ENCODE peak calls at places on chromosomes 2 and 18, in six cellular contexts. L, N, K, C, J and U are unnamed samples.

GRCh38 chr2:165361511-165361910 is 108.0 kb upstream of the CSRNP3 start:
- DNase-seq in K (no peak), C (no peak), L (no peak), J (no peak), N (no peak), U (no peak)

GRCh38 chr2:152500336-152500735 is 165.4 kb downstream of the FMNL2 start:
- DNase-seq in N (no peak), L (no peak), K (no peak), J (no peak), C (no peak), U (no peak)

GRCh38 chr2:239355139-239355538 is 45.7 kb downstream of the HDAC4 start:
- DNase-seq in L (peak; percentile 19), N (peak; percentile 46), K (no peak), J (no peak), C (no peak), U (no peak)

GRCh38 chr2:72028351-72028995 is 119.2 kb downstream of the CYP26B1 start:
- DNase-seq in J (peak; percentile 14), N (no peak), K (no peak), L (no peak), C (no peak), U (no peak)

GRCh38 chr2:201939366-201939985 is 94.2 kb upstream of the FZD7 start:
- DNase-seq in K (no peak), C (no peak), L (peak; percentile 48), N (peak; percentile 65), J (no peak), U (no peak)

GRCh38 chr2:109457811-109458210 is 156.0 kb downstream of the SEPTIN10 start:
- DNase-seq in L (no peak), C (no peak), K (no peak), J (no peak), N (peak; percentile 33), U (no peak)

GRCh38 chr2:215878476-215879063 is 134.8 kb downstream of the MREG start:
- DNase-seq in N (no peak), K (no peak), C (no peak), L (peak; percentile 47), J (no peak), U (no peak)

GRCh38 chr2:47344890-47345583 is 57.9 kb upstream of the MSH2 start:
- DNase-seq in C (no peak), K (peak; percentile 77), L (peak; percentile 80), J (peak; percentile 91), N (peak; percentile 86), U (peak; percentile 65)

GRCh38 chr2:44268259-44268649 is 7.0 kb upstream of the SLC3A1 start:
- DNase-seq in L (peak; percentile 79), N (no peak), J (no peak), K (no peak), C (no peak), U (peak; percentile 53)

GRCh38 chr2:56271275-56271674 is 87.5 kb downstream of the CCDC85A start:
- DNase-seq in J (no peak), N (no peak), L (no peak), C (no peak), K (no peak), U (no peak)

GRCh38 chr2:99554238-99554637 is 64.4 kb upstream of the REV1 start:
- DNase-seq in L (no peak), C (no peak), N (no peak), K (no peak), J (no peak), U (no peak)

GRCh38 chr18:2531751-2532150 is 39.6 kb downstream of the METTL4 start:
- DNase-seq in L (no peak), J (no peak), C (no peak), N (no peak), K (no peak), U (no peak)

GRCh38 chr2:182522930-182523541 is 96.2 kb upstream of the PDE1A start:
- DNase-seq in K (no peak), N (no peak), L (peak; percentile 2), J (no peak), C (no peak), U (no peak)

GRCh38 chr2:121898483-121898882 is 143.0 kb downstream of the TSN start:
- DNase-seq in K (no peak), N (no peak), C (no peak), J (no peak), L (peak; percentile 14), U (peak; percentile 43)

GRCh38 chr2:121902171-121902591 is 146.7 kb downstream of the TSN start:
- DNase-seq in K (no peak), N (no peak), C (no peak), L (no peak), J (no peak), U (peak; percentile 18)

GRCh38 chr2:121900391-121900790 is 144.9 kb downstream of the TSN start:
- DNase-seq in L (no peak), K (no peak), J (no peak), C (no peak), N (no peak), U (no peak)

GRCh38 chr2:121895723-121896571 is 140.5 kb downstream of the TSN start:
- DNase-seq in N (no peak), J (no peak), C (no peak), L (no peak), K (no peak), U (no peak)

DNA sequence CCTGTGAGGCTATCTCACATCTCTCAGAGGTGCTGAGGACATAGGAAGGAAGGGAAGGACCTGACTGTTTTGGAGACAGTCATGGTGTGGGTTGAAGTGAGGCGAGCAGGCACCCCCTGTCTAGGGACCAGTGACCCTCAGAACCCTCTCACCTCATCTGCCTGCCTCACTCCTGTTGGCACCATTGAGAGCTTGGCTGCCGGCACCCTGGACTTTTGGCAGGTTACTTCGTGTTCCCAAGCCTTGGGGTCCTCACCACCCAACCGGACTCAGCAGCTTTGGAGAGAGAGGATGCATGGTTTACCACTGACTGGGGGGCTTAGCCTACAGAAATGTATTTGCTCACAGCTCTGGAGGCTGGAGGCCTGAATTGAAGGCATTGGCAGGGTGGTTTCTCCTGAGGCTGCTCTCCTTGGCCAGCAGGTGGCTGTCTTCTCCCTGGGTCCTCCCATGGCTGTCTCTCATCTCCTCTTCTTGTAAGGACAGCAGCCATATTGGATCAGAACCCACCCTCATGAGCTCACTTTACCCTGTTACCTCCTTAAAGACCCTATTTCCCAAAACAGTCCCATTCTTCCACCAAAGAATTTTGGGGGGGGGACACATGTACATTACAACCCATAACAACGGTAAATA is 142.0 kb downstream of the TSN start:
- DNase-seq in J (no peak), L (peak; percentile 4), C (no peak), N (no peak), K (no peak), U (peak; percentile 52)
- TF ChIP-seq CTCF in J (peak; percentile 7), L (peak; percentile 41), C (no peak), N (no peak), K (no peak), U (peak; percentile 82)

GRCh38 chr18:78704960-78705600 is 274.5 kb upstream of the SALL3 start:
- DNase-seq in J (no peak), L (no peak), N (no peak), K (no peak), C (no peak), U (no peak)

GRCh38 chr18:78703297-78703696 is 276.3 kb upstream of the SALL3 start:
- DNase-seq in N (no peak), K (no peak), L (no peak), J (no peak), C (no peak), U (no peak)

GRCh38 chr18:78699516-78699915 is 280.1 kb upstream of the SALL3 start:
- DNase-seq in J (no peak), N (no peak), L (no peak), C (no peak), K (no peak), U (no peak)

GRCh38 chr18:78698914-78699313 is 280.7 kb upstream of the SALL3 start:
- DNase-seq in L (no peak), N (no peak), J (no peak), K (no peak), C (no peak), U (no peak)

DNA sequence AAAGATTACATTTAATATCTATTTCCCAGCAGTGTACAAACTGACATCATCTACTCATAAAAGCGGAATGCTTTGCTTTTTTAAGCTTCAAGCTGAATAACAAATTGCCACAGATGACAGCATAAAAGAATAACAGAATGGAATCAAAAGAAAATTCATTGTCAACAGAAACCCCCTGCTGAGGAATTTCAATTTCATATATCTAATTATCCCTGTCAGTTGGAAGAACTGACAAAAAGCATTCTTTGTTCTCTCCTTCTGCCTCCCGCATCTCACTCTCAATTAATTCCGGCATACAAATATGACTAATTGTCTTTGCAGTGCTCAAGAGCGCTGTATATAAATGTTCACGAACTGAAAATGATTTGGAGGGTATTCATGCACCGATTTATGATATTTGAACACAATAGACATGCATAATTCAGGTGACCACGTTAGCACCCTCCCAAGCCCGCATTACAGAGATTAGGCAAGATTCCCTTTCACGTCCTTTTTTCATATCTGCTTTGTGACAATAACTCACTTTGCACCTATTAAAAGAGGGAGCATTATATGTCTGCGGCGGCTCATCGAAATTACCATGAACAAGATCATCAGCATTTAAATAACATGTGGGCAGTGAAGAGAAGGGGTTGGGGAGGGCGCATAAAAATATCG is 277.7 kb upstream of the SALL3 start:
- DNase-seq in N (no peak), K (no peak), L (no peak), C (no peak), J (no peak), U (no peak)
- H3K27ac ChIP-seq in N (no peak overlapping the region), K (no peak overlapping the region), L (no peak overlapping the region), C (no peak overlapping the region), J (no peak overlapping the region), U (no peak overlapping the region)

GRCh38 chr18:25974630-25975077 is 115.8 kb downstream of the SS18 start:
- DNase-seq in K (no peak), L (no peak), C (no peak), J (no peak), N (no peak), U (no peak)
- TF ChIP-seq CTCF in K (no peak), L (no peak), C (no peak), J (no peak), N (no peak), U (no peak)

GRCh38 chr18:37568671-37569070 is 3.1 kb upstream of the CELF4 start:
- DNase-seq in C (no peak), N (no peak), L (no peak), K (no peak), J (no peak), U (no peak)

GRCh38 chr18:37567994-37568359 is 2.4 kb upstream of the CELF4 start:
- DNase-seq in J (no peak), L (no peak), K (no peak), C (no peak), N (no peak), U (no peak)

GRCh38 chr18:37572736-37573135 is 7.1 kb upstream of the CELF4 start:
- DNase-seq in K (no peak), N (no peak), L (no peak), C (no peak), J (no peak), U (no peak)

GRCh38 chr18:37571266-37571665 is 5.7 kb upstream of the CELF4 start:
- DNase-seq in C (no peak), N (no peak), J (no peak), L (no peak), K (no peak), U (no peak)

DNA sequence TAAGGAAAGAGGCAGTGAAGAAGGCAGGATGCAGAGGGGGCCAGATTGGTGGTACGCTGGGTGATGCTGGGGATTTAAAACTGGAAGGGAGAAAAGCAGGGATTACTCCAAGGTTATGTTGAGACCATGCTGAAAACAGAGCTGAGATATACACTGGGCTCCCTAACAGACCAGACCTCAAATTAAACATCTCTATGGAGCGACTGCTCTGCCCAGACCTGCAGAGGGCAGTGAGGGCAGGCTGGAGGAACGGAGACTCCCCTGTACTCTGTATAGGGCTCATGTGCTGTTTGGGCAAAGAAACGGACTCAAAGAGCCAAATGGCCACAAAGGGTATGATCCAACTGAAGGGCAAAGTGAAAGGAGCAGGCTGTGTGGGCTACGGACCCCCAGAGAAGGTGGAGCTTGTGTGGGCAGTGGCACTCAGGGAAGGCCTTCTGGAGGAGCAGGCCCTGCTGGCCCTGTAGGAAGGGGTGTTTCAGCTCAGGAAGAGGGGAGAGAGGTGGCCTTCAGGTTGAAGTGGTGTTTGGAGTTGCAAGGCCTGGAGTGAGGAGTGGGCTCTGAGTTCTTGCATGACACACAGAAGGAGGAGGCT is 4.8 kb upstream of the CELF4 start:
- DNase-seq in C (no peak), J (no peak), K (no peak), L (no peak), N (no peak), U (no peak)
- H3K27ac ChIP-seq in C (no peak overlapping the region), J (no peak overlapping the region), K (no peak overlapping the region), L (no peak overlapping the region), N (no peak overlapping the region), U (no peak overlapping the region)